ENCODE peak calls at places on chromosomes 1 and 21, in nine cellular contexts. A is body of pancreas; L is stimulated activated naive B cell treated with anti-CD40 and anti-IgM and Interleukin-4, amounts not matched to agents 10 μg/mL and 1 μg/mL and 100 μg/mL, for 72 hours; H is endodermal cell; R is stimulated activated CD4-positive, alpha-beta T cell treated with anti-CD3 and anti-CD28 coated beads, Interleukin-4, amount 100 ng/mL, for 24 hours; Z is ACHN; D is activated CD8-positive, alpha-beta T cell treated with anti-CD3 and anti-CD28 coated beads for 36 hours; S is T-cell; X is tibial artery. E is an unnamed sample.

GRCh38 chr1:45023663-45024062 is 11.6 kb downstream of the UROD start:
- DNase-seq in A (no peak), L (no peak), H (no peak), R (no peak), Z (no peak), D (no peak), S (no peak), X (no peak), E (no peak)

GRCh38 chr1:53134961-53135734 is 7.3 kb downstream of the SLC1A7 start:
- DNase-seq in A (peak), L (no peak), H (peak), R (no peak), Z (no peak), D (no peak), S (no peak), X (no peak), E (no peak)

GRCh38 chr1:94909486-94909885 is 17.4 kb downstream of the CNN3 start:
- DNase-seq in A (no peak), L (no peak), H (peak), R (no peak), Z (no peak), D (no peak), S (no peak), X (no peak), E (no peak)

GRCh38 chr1:50993645-50994044 is 23.6 kb downstream of the CDKN2C start:
- DNase-seq in A (no peak), L (no peak), H (no peak), R (no peak), Z (no peak), D (no peak), S (no peak), X (no peak), E (no peak)

GRCh38 chr1:1574721-1575537 is at the start of gene SSU72:
- DNase-seq in A (peak), L (peak), H (peak), R (peak), Z (peak), D (peak), S (peak), X (peak), E (peak)

GRCh38 chr21:20343186-20343585 is 655.0 kb upstream of the NCAM2 start:
- DNase-seq in A (no peak), L (no peak), H (no peak), R (no peak), Z (no peak), D (no peak), S (no peak), X (no peak), E (no peak)

GRCh38 chr1:18583326-18583941 is 47.2 kb upstream of the PAX7 start:
- DNase-seq in A (peak), L (no peak), H (no peak), R (no peak), Z (no peak), D (no peak), S (no peak), X (no peak), E (no peak)

GRCh38 chr1:247114351-247115140 is 10.4 kb upstream of the ZNF669 start:
- DNase-seq in A (no peak), L (no peak), H (no peak), R (no peak), Z (no peak), D (no peak), S (no peak), X (no peak), E (no peak)

GRCh38 chr1:174968750-174969244 is 30.9 kb upstream of the CACYBP start:
- DNase-seq in A (no peak), L (no peak), H (no peak), R (peak), Z (no peak), D (peak), S (no peak), X (no peak), E (no peak)

E was measured in stimulated activated naive CD4-positive, alpha-beta T cell treated with Interleukin-2 at 50 U/mL for 16 hours.